ENCODE peak calls at places on chromosomes 11 and 22, in ten cellular contexts. C, H, Q, I, O, V, R, F, L and J are unnamed samples.

GRCh38 chr11:250740-251299 is 14.0 kb downstream of the PSMD13 start:
- DNase-seq in V (no peak), R (peak), O (peak), I (no peak), F (no peak), Q (peak), L (peak), C (peak), H (peak), J (no peak)

GRCh38 chr11:94553938-94554337 is 10.2 kb downstream of the FUT4 start:
- DNase-seq in Q (peak), I (no peak), F (peak), R (no peak), O (peak), V (peak), H (peak), L (no peak), C (no peak), J (peak)

GRCh38 chr22:46622081-46622521 is 1.9 kb downstream of the GRAMD4 start:
- DNase-seq in L (no peak), F (no peak), C (no peak), Q (no peak), I (no peak), R (peak), O (no peak), V (no peak), H (no peak), J (no peak)

GRCh38 chr22:42584364-42584940 is 30.2 kb downstream of the POLDIP3 start:
- DNase-seq in R (no peak), H (no peak), I (no peak), C (no peak), O (no peak), L (no peak), V (no peak), Q (no peak), F (no peak), J (no peak)

GRCh38 chr22:30802202-30803166 is 107.8 kb downstream of the OSBP2 start:
- DNase-seq in V (peak), C (peak), I (peak), F (peak), L (peak), Q (peak), H (peak), R (peak), O (peak), J (peak)

GRCh38 chr11:3104051-3104714 is 47.0 kb upstream of the CARS1 start:
- DNase-seq in H (no peak), R (no peak), C (peak), L (peak), Q (no peak), F (peak), I (peak), O (no peak), V (no peak), J (no peak)

GRCh38 chr11:37552284-37552683 is 954.2 kb upstream of the RAG2 start:
- DNase-seq in L (no peak), H (no peak), C (no peak), O (no peak), R (no peak), I (no peak), V (no peak), Q (no peak), F (no peak), J (no peak)

GRCh38 chr11:19723572-19724342 is 11.1 kb downstream of the NAV2 start:
- DNase-seq in R (peak), L (peak), H (peak), F (no peak), V (no peak), C (no peak), Q (peak), I (peak), O (peak), J (no peak)

GRCh38 chr22:45251828-45252227 is 11.1 kb upstream of the KIAA0930 start:
- DNase-seq in L (no peak), Q (no peak), V (no peak), R (no peak), H (no peak), F (no peak), C (no peak), O (no peak), I (no peak), J (no peak)
- TF ChIP-seq CTCF in L (no peak), Q (no peak), V (no peak), R (no peak), H (no peak), F (peak), C (no peak), O (peak), I (no peak), J (no peak)

DNA sequence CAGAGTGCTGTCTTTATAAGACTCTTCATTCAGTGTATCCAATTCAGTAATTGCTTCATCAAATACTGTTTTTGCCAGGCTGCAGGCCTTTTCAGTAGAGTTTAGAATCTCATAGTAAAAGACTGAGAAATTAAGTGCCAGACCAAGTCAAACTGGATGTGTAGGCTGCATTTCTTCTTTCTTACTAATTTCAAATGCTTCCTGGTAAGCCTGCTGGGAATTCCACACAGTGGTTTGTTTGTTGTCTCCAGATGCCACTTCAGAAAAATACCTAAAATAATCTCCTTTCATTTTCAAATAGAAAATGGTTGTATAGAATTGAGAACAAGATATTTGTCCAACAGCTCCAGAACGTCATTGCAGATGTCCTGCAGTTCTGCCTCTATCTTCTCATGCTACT is 34.7 kb downstream of the LDHAL6A start:
- DNase-seq in L (no peak), V (no peak), H (peak), C (no peak), I (no peak), F (no peak), Q (no peak), O (no peak), R (no peak), J (no peak)
- H3K4me3 ChIP-seq in L (no peak), V (no peak), H (no peak), C (no peak), I (no peak), F (no peak), Q (no peak), O (no peak), R (no peak), J (no peak)

GRCh38 chr11:44324787-44325525 is 15.0 kb upstream of the ALX4 start:
- DNase-seq in F (no peak), V (no peak), Q (no peak), H (no peak), R (no peak), C (no peak), L (no peak), O (no peak), I (peak), J (no peak)

GRCh38 chr11:44326615-44327475 is 16.9 kb upstream of the ALX4 start:
- DNase-seq in C (no peak), O (no peak), R (no peak), H (peak), V (no peak), L (no peak), F (peak), Q (no peak), I (peak), J (no peak)

GRCh38 chr11:44329472-44330230 is 19.7 kb upstream of the ALX4 start:
- DNase-seq in F (no peak), R (no peak), V (no peak), C (no peak), L (no peak), I (peak), O (no peak), Q (no peak), H (no peak), J (no peak)

GRCh38 chr11:44325698-44326097 is 15.8 kb upstream of the ALX4 start:
- DNase-seq in F (no peak), V (no peak), L (no peak), R (no peak), C (no peak), O (no peak), Q (no peak), I (no peak), H (no peak), J (no peak)

DNA sequence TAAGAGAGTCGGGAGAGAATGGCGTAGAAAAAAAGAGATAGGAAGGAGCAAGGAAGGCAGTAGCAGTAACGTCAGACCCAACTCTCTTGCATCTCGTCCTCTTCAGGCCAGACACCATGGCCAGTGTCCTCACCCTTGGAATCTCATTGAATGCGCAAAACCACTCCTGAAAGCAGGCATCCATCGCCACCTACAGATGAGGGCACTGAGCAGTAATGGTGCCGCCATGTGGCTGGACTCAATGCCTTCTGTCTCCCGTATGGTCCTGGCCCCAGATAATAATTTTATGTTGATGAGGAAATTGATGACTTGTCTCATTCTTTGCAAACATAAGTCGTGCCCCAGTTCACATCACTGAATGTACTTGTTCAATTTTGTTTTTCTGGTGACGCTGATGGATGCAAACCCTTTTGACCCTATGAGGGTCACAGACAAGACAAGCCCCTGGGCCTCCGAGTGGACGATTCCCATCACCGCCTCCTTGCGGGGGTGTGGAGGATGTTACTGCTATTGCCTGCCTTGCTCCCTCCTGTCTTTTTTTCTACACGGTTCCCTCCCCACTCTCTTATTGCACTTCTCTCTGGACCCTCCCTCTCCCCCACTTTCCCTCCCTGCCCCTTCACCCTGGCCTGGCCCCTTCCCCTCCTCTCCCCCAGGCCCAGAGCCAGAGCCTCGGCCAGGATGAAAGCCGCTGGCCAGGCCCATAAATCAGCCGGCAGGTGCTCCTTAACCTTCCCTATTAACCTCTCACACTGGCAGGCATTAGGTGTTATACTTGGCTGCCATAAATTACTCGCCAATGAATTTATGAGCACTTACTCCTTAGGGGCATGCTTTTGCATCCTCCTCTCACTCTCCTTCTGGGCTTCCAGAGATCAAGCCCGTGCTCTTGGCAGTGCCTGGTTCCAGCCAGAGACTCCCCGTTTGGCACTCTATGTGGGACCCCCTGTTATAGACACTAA is 18.1 kb upstream of the ALX4 start:
- DNase-seq in C (no peak), F (no peak), V (no peak), R (no peak), Q (no peak), L (no peak), O (no peak), H (no peak), I (peak), J (no peak)
- TF ChIP-seq CTCF in C (no peak), F (no peak), V (peak), R (no peak), Q (no peak), L (no peak), O (peak), H (no peak), I (no peak), J (peak)

GRCh38 chr22:24989541-24989951 is 37.0 kb downstream of the KIAA1671 start:
- DNase-seq in V (no peak), H (peak), R (no peak), Q (no peak), I (no peak), O (no peak), C (no peak), L (no peak), F (no peak), J (no peak)
- H3K4me3 ChIP-seq in V (no peak), H (no peak), R (no peak), Q (no peak), I (no peak), O (no peak), C (no peak), L (no peak), F (no peak), J (no peak)

DNA sequence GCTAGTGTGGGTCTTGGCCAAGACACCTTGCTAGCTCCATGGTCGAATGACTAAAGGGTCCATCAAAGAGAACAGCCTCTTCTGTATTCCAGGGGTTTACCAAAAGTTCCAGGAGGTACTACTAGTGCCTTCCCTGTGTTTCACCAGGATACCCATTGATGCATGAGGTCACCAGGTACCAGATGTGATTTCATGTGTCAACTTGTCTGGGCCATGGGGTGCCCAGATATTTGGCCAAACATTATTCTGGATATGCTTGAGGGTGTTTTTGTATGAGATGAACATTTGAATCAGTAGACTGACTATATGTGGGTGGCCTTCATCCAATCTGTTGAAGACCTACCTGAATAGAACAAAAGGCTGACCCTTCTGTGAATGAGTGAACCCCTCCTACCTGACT is 92.8 kb downstream of the GALNT18 start:
- DNase-seq in F (no peak), O (no peak), L (no peak), Q (peak), I (no peak), R (no peak), H (no peak), C (no peak), V (no peak), J (no peak)
- TF ChIP-seq CTCF in F (no peak), O (no peak), L (no peak), Q (no peak), I (no peak), R (no peak), H (no peak), C (no peak), V (no peak), J (no peak)

GRCh38 chr11:125064070-125064469 is 965 bp downstream of the SLC37A2 start:
- DNase-seq in V (no peak), R (no peak), H (no peak), F (no peak), C (no peak), O (no peak), I (no peak), L (peak), Q (no peak), J (no peak)
- H3K4me3 ChIP-seq in V (peak), R (peak), H (peak), F (peak), C (peak), O (peak), I (peak), L (no peak), Q (peak), J (no peak)

GRCh38 chr22:49917997-49918910 is at the start of the genes ALG12 and CRELD2:
- DNase-seq in H (peak), I (peak), F (peak), V (peak), C (peak), R (peak), L (peak), Q (peak), O (peak), J (peak)
- TF ChIP-seq CTCF in H (no peak), I (no peak), F (no peak), V (no peak), C (no peak), R (no peak), L (no peak), Q (no peak), O (no peak), J (no peak)

GRCh38 chr11:58671946-58672345 is 49.5 kb downstream of the CNTF start:
- DNase-seq in L (no peak), Q (no peak), V (no peak), R (no peak), O (no peak), C (no peak), H (no peak), F (no peak), I (no peak), J (no peak)

GRCh38 chr11:58676563-58677135 is 54.2 kb downstream of the CNTF start:
- DNase-seq in Q (no peak), I (no peak), R (no peak), O (no peak), C (no peak), F (no peak), V (no peak), L (no peak), H (no peak), J (no peak)

GRCh38 chr11:58675344-58676155 is 53.1 kb downstream of the CNTF start:
- DNase-seq in Q (peak), C (peak), H (peak), V (peak), I (peak), R (peak), L (peak), F (no peak), O (peak), J (no peak)

GRCh38 chr11:58674609-58675008 is 52.1 kb downstream of the CNTF start:
- DNase-seq in O (no peak), V (no peak), R (no peak), Q (no peak), I (no peak), L (no peak), F (no peak), C (no peak), H (no peak), J (no peak)
- H3K4me3 ChIP-seq in O (no peak), V (no peak), R (no peak), Q (no peak), I (no peak), L (no peak), F (no peak), C (no peak), H (no peak), J (no peak)

GRCh38 chr22:29724843-29725242 is 5.0 kb downstream of the CABP7 start:
- DNase-seq in R (no peak), I (no peak), Q (no peak), C (no peak), O (no peak), L (no peak), V (no peak), H (no peak), F (no peak), J (no peak)
- TF ChIP-seq CTCF in R (no peak), I (no peak), Q (no peak), C (no peak), O (no peak), L (no peak), V (no peak), H (no peak), F (no peak), J (no peak)

DNA sequence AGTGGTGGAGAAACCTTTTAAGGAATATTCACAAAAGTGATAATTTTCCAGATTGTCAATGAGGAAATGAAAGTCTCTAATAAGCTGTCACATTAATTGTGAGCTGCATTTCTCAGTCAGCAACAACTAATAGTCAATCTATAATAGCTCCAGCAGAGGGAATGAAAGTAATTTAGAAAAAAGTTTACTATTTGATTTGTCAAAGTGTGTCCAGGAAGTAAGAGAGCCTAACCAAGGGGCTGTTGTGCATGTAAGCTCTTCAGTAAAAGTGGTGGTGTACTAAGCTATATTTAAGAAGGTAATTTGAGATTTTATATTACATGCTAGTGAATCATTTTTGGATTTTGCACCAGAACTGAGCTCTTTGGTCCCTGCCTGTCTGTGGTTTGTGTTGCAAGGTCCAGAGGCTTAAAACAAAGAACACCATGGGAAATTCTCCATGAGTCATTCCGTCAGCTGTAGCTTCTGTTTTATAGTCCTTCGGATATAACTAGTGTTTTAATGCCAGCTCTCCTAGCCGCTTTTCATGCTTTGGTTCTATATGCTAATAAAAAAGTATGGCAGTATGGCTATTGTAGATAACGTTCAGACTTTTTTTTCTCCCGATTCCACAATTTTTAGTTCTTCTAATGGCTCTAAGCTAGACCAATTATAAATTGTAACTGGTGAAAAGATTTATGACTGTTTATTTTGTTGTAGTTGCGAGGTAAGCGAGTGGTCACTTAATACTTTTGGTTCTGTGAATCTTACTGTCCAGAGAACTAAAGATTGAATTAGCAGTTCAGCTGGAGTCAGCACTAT is 64.6 kb downstream of the ARHGEF12 start:
- DNase-seq in H (peak), O (peak), L (no peak), R (no peak), I (no peak), Q (peak), F (peak), C (peak), V (peak), J (peak)
- H3K4me3 ChIP-seq in H (peak), O (peak), L (no peak), R (peak), I (no peak), Q (peak), F (peak), C (no peak), V (peak), J (peak)